ENCODE peak calls at places on chromosomes 12 and 14, in five cellular contexts. Q is H1, V is IMR-90, E is HepG2, J is K562. M is an unnamed sample.

GRCh38 chr14:20262642-20263128 is 23.6 kb downstream of the OR11H4 start:
- DNase-seq in E (no peak), Q (no peak), V (peak; percentile 46), J (peak; percentile 15), M (no peak)

GRCh38 chr12:101933866-101934514 is 56.6 kb downstream of the DRAM1 start:
- DNase-seq in V (no peak), J (no peak), Q (no peak), E (no peak), M (no peak)

GRCh38 chr14:104244221-104245011 is 106.0 kb downstream of the KIF26A start:
- DNase-seq in J (no peak), Q (peak; percentile 22), V (no peak), E (no peak), M (no peak)

GRCh38 chr14:103745424-103745823 is 29.8 kb downstream of the ZFYVE21 start:
- DNase-seq in J (no peak), Q (no peak), E (peak; percentile 61), V (no peak), M (no peak)

GRCh38 chr12:131592972-131593371 is 117.9 kb upstream of the SFSWAP start:
- DNase-seq in J (no peak), Q (no peak), V (no peak), E (no peak), M (no peak)

GRCh38 chr14:61489932-61490331 is 168.6 kb downstream of the PRKCH start:
- DNase-seq in E (no peak), J (no peak), Q (no peak), V (no peak), M (no peak)

GRCh38 chr14:88929656-88930436 is 105.4 kb downstream of the TTC8 start:
- DNase-seq in J (peak; percentile 8), Q (peak; percentile 56), V (no peak), E (peak; percentile 3), M (no peak)

GRCh38 chr12:101875112-101875961 is 2.0 kb upstream of the DRAM1 start:
- DNase-seq in E (no peak), V (peak; percentile 42), J (no peak), Q (no peak), M (no peak)

GRCh38 chr12:55736780-55737580 is 5.9 kb upstream of the GDF11 start:
- DNase-seq in V (peak; percentile 66), Q (peak; percentile 93), J (peak; percentile 69), E (peak; percentile 84), M (peak; percentile 69)

GRCh38 chr12:9750276-9751203 is 10.2 kb downstream of the CD69 start:
- DNase-seq in J (peak; percentile 76), V (peak; percentile 56), Q (no peak), E (peak; percentile 47), M (peak; percentile 77)

GRCh38 chr12:57133916-57134315 is 5.6 kb downstream of the LRP1 start:
- DNase-seq in J (no peak), Q (no peak), V (no peak), E (no peak), M (no peak)

GRCh38 chr12:92108651-92109050 is 37.0 kb downstream of the BTG1 start:
- DNase-seq in Q (no peak), V (peak; percentile 78), J (peak; percentile 58), E (no peak), M (no peak)

GRCh38 chr14:60721331-60722162 is 2.6 kb downstream of the SIX4 start:
- DNase-seq in V (peak; percentile 84), Q (peak; percentile 78), E (peak; percentile 67), J (no peak), M (peak; percentile 44)

GRCh38 chr14:51922624-51923023 is 62.2 kb downstream of the GNG2 start:
- DNase-seq in J (no peak), Q (no peak), E (no peak), V (peak; percentile 63), M (no peak)

GRCh38 chr12:95277139-95277538 is 59.5 kb downstream of the VEZT start:
- DNase-seq in Q (no peak), J (no peak), E (no peak), V (peak; percentile 97), M (no peak)

GRCh38 chr14:32109676-32110075 is 32.6 kb downstream of the ARHGAP5 start:
- DNase-seq in J (no peak), V (peak; percentile 86), Q (no peak), E (no peak), M (no peak)

GRCh38 chr12:1885605-1886245 is 32.7 kb downstream of the CACNA2D4 start:
- DNase-seq in Q (no peak), E (peak; percentile 32), J (peak; percentile 3), V (no peak), M (no peak)

GRCh38 chr14:22567437-22567836 is 21.6 kb downstream of the DAD1 start:
- DNase-seq in V (no peak), Q (no peak), J (no peak), E (no peak), M (no peak)

GRCh38 chr12:71938728-71939385 is at the start of gene TPH2:
- DNase-seq in V (peak; percentile 68), J (peak; percentile 75), Q (peak; percentile 96), E (peak; percentile 59), M (peak; percentile 61)

GRCh38 chr12:6361834-6362233 is 13.5 kb downstream of the SCNN1A start:
- DNase-seq in Q (no peak), J (no peak), E (no peak), V (no peak), M (peak; percentile 92)

GRCh38 chr14:87935895-87936294 is 57.1 kb downstream of the GALC start:
- DNase-seq in E (no peak), V (no peak), Q (no peak), J (no peak), M (no peak)

GRCh38 chr14:30445394-30445793 is 113.6 kb upstream of the G2E3 start:
- DNase-seq in E (no peak), J (no peak), V (no peak), Q (no peak), M (no peak)

GRCh38 chr14:80948291-80948690 is 6.8 kb upstream of the CEP128 start:
- DNase-seq in V (no peak), E (no peak), Q (no peak), J (no peak), M (no peak)

DNA sequence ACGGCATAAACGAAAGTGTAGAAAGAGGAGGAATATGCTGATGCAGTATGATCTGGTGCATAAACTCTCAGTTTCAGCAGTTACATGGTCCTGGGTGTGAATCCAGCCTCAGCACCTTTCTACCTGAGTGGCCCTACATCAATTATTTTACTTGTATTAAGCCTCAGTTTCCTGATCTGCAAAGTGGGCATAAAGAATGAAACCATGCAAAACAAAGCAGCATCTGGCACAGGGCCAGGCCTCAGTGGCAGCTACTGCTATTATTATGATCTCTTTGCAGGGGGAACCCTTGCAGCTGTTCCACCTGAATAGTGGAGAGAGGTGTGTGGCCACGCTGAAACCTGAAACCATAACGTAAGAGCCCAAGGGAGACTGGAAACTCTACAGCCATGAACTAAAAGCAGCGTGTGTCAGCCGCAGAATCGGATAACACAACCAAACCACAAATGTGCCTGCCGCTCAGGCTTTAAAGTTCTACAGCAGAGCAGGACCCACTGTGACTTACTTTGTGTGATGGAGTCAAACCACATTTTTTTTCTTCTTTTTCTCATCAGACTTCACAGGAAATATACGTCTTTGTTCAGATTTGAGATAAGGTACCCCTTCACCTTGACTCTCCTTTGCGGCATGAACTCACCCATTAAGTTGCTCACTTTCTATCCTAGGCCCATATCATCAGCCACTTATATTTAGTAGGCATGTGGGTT is 29.2 kb upstream of the FOS start:
- DNase-seq in J (peak; percentile 34), E (no peak), V (no peak), Q (no peak), M (no peak)
- TF ChIP-seq MAFK in J (no peak), E (peak; percentile 21), V (no peak), Q (no peak), M (peak; percentile 9)

GRCh38 chr12:49556391-49557186 is 11.4 kb downstream of the MCRS1 start:
- DNase-seq in Q (no peak), V (no peak), J (no peak), E (no peak), M (no peak)
- TF ChIP-seq MAFK in Q (no peak), V (no peak), J (no peak), E (no peak), M (no peak)

GRCh38 chr14:97219356-97220017 is 422.3 kb downstream of the VRK1 start:
- DNase-seq in V (no peak), E (no peak), Q (peak; percentile 50), J (no peak), M (no peak)

GRCh38 chr14:97218336-97218712 is 421.1 kb downstream of the VRK1 start:
- DNase-seq in E (no peak), Q (no peak), J (no peak), V (no peak), M (no peak)

GRCh38 chr14:97217094-97217885 is 420.1 kb downstream of the VRK1 start:
- DNase-seq in E (no peak), Q (no peak), J (no peak), V (no peak), M (no peak)

GRCh38 chr14:97221572-97221971 is 424.4 kb downstream of the VRK1 start:
- DNase-seq in J (no peak), Q (no peak), V (no peak), E (no peak), M (no peak)

GRCh38 chr14:97218713-97219355 is 421.7 kb downstream of the VRK1 start:
- DNase-seq in J (no peak), Q (peak; percentile 78), V (no peak), E (no peak), M (no peak)
- TF ChIP-seq MAFK in J (no peak), Q (no peak), V (no peak), E (no peak), M (no peak)

DNA sequence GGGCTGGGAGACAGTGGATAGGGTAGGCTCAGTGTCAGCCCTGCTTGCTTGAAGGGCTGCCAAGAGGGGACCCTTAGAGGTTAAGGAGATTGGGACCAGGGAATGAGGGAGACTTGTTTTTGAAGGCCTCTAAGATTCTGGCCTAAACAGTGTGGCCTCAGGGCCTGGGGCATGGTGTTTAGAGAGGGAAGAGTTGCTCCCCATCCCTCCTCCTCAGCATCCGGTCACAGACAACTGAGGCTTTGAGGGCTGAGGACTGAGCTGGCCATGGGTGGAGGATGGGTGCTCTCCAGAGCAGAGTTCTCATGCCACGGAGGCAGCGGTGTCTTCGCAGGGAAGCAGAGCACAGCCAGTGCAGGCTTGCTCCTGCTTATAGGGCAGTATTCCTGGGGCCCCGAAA is 49.4 kb downstream of the KRT80 start:
- DNase-seq in J (no peak), Q (no peak), V (no peak), E (no peak), M (no peak)
- TF ChIP-seq MAFK in J (no peak), Q (no peak), V (no peak), E (no peak), M (no peak)

DNA sequence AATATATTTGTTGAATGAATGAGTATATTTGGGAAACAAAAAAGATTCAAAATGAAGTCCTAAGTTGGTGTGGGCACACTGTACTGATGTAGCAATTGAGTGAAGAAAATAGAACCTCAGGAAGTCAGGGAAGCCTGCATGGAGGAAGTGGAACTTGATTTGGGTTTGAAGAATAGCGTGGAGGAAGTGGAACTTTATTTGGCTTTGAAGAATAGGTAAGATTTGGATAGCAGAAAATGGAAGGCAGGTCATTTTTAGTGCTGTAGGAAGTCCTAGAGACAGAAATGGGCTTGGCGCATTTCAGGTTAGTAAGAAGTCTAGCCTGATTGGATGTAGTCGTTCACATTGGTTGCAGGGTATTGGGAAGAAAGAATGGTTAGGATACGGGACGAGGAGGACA is 5.4 kb downstream of the C12orf75 start:
- DNase-seq in J (no peak), V (no peak), Q (no peak), E (no peak), M (no peak)
- TF ChIP-seq MAFK in J (no peak), V (no peak), Q (no peak), E (no peak), M (no peak)